ENCODE peak calls at places on chromosomes 13 and 19, in ten cellular contexts. N, D, I, J, V, O, P, Q, M and U are unnamed samples.

GRCh38 chr19:35146746-35147466 is 3.9 kb downstream of the FXYD7 start:
- DNase-seq in N (no peak), D (no peak), I (no peak), J (no peak), V (no peak), O (no peak), P (no peak), Q (no peak), M (no peak), U (no peak)

GRCh38 chr19:29532097-29532496 is 6.3 kb downstream of the VSTM2B start:
- DNase-seq in N (no peak), D (no peak), I (no peak), J (no peak), V (no peak), O (peak; percentile 0), P (no peak), Q (peak; percentile 6), M (peak; percentile 3), U (no peak)

GRCh38 chr13:113935081-113935511 is 38.8 kb downstream of the C13orf46 start:
- DNase-seq in N (no peak), D (peak; percentile 76), I (no peak), J (peak; percentile 32), V (no peak), O (no peak), P (no peak), Q (no peak), M (no peak), U (no peak)

GRCh38 chr19:57664269-57665127 is 4.2 kb upstream of the ZSCAN4 start:
- DNase-seq in N (peak; percentile 69), D (peak; percentile 67), I (peak; percentile 50), J (peak; percentile 74), V (no peak), O (peak; percentile 31), P (no peak), Q (peak; percentile 45), M (peak; percentile 31), U (no peak)

GRCh38 chr19:17347361-17347760 is 10.0 kb downstream of the GTPBP3 start:
- DNase-seq in N (peak; percentile 59), D (peak; percentile 73), I (no peak), J (peak; percentile 35), V (no peak), O (no peak), P (no peak), Q (no peak), M (no peak), U (no peak)

GRCh38 chr19:10718205-10719196 is 622 bp downstream of the DNM2 start:
- DNase-seq in N (peak; percentile 57), D (no peak), I (peak; percentile 16), J (peak; percentile 75), V (no peak), O (peak; percentile 51), P (no peak), Q (peak; percentile 56), M (no peak), U (peak; percentile 24)

GRCh38 chr13:110856941-110857835 is 57.7 kb downstream of the ANKRD10 start:
- DNase-seq in N (no peak), D (no peak), I (no peak), J (no peak), V (no peak), O (no peak), P (no peak), Q (peak; percentile 43), M (no peak), U (no peak)

GRCh38 chr13:111656439-111656838 is 336.0 kb downstream of the TEX29 start:
- DNase-seq in N (no peak), D (no peak), I (no peak), J (no peak), V (no peak), O (no peak), P (no peak), Q (no peak), M (no peak), U (no peak)

GRCh38 chr13:30892966-30893365 is 13.1 kb upstream of the MEDAG start:
- DNase-seq in N (peak; percentile 60), D (peak; percentile 84), I (peak; percentile 56), J (peak; percentile 53), V (no peak), O (no peak), P (no peak), Q (no peak), M (no peak), U (no peak)

GRCh38 chr13:48457578-48458242 is 44.8 kb upstream of the LPAR6 start:
- DNase-seq in N (no peak), D (no peak), I (no peak), J (peak; percentile 28), V (no peak), O (no peak), P (no peak), Q (no peak), M (no peak), U (no peak)

GRCh38 chr19:50349277-50350057 is 16.0 kb downstream of the NAPSA start:
- DNase-seq in N (no peak), D (no peak), I (no peak), J (no peak), V (no peak), O (no peak), P (no peak), Q (no peak), M (no peak), U (no peak)
- H3K27ac ChIP-seq in N (no peak overlapping the region), D (no peak overlapping the region), I (no peak overlapping the region), J (no peak overlapping the region), V (peak overlapping the region; percentile 71), O (no peak overlapping the region), P (no peak overlapping the region), Q (no peak overlapping the region), M (no peak overlapping the region), U (no peak overlapping the region)

GRCh38 chr19:48741222-48741999 is 1.0 kb upstream of the RASIP1 start:
- DNase-seq in N (peak; percentile 70), D (no peak), I (no peak), J (peak; percentile 61), V (no peak), O (peak; percentile 66), P (no peak), Q (no peak), M (peak; percentile 54), U (no peak)
- H3K4me3 ChIP-seq in N (peak overlapping the region; percentile 66), D (peak overlapping the region; percentile 8), I (no peak overlapping the region), J (no peak overlapping the region), V (peak overlapping the region; percentile 50), O (peak overlapping the region; percentile 69), P (no peak overlapping the region), Q (no peak overlapping the region), M (peak overlapping the region; percentile 62), U (no peak overlapping the region)

DNA sequence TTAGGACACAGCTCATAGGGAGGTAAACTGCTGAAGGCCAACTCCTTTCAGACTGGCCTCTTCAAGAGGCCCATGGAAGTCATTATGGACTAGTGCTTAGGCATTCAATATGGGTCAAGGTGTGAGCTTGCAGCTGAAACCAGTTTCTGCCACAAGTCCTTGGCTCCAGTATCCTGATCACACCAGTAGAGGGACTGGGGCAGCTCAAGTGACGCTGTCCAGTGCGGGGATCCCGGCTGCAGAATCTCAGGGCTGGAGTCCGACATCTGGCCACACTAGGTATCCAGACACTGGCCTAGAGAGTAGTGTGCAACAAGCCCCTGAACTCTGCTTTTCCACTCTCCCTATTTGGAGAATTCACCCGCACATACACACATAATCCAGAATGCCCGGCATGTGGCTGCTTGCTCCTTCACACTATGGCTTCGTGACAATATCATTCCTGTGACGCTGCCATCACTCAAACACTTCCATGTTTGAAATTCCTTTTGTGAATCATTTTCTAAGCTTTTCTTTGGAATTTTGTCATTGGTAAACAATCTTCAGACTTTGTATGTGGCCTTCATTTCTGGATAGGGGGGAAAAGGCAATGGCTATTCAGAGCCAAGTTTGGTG is 425.1 kb downstream of the EFNB2 start:
- DNase-seq in N (no peak), D (no peak), I (peak; percentile 73), J (no peak), V (no peak), O (no peak), P (no peak), Q (peak; percentile 86), M (no peak), U (no peak)
- H3K27me3 ChIP-seq in N (no peaks in the 10 kb centered on the region), D (no peaks in the 10 kb centered on the region), I (no peaks in the 10 kb centered on the region), J (no peaks in the 10 kb centered on the region), V (no peaks in the 10 kb centered on the region), O (no peaks in the 10 kb centered on the region), P (no peaks in the 10 kb centered on the region), Q (no peaks in the 10 kb centered on the region), M (no peaks in the 10 kb centered on the region), U (no peaks in the 10 kb centered on the region)

GRCh38 chr13:98819382-98819781 is 66.9 kb upstream of the SLC15A1 start:
- DNase-seq in N (peak; percentile 61), D (no peak), I (no peak), J (no peak), V (no peak), O (no peak), P (no peak), Q (peak; percentile 69), M (no peak), U (no peak)
- H3K27ac ChIP-seq in N (peak overlapping the region; percentile 33), D (no peak overlapping the region), I (no peak overlapping the region), J (no peak overlapping the region), V (no peak overlapping the region), O (no peak overlapping the region), P (no peak overlapping the region), Q (no peak overlapping the region), M (no peak overlapping the region), U (no peak overlapping the region)

DNA sequence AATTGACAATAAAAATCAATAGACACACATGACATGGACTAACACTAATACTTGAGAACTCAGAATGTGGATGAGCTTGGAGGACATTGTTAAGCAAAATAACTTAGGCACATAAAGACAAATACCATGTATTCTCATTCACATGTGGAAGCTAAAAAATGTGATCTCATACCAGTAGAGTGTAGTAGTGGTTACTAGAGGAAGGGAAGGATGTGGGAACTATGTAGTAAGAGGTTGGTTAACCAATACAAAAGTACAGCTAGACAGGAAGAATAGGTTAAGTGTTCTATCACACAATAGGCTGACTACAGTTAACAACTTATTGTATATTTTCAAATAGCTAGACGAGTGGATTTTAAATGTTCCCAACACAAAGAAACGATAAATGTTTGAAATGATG is 415.8 kb upstream of the KLF12 start:
- DNase-seq in N (no peak), D (no peak), I (peak; percentile 40), J (no peak), V (no peak), O (no peak), P (no peak), Q (no peak), M (no peak), U (no peak)
- H3K4me3 ChIP-seq in N (no peak overlapping the region), D (no peak overlapping the region), I (no peak overlapping the region), J (no peak overlapping the region), V (no peak overlapping the region), O (no peak overlapping the region), P (no peak overlapping the region), Q (no peak overlapping the region), M (no peak overlapping the region), U (no peak overlapping the region)